ENCODE peak calls at places on chromosomes 1 and 21, in six cellular contexts. T is upper lobe of left lung, E is endothelial cell of umbilical vein, B is prostate gland, R is spleen, L is GM12878. P is an unnamed sample.

GRCh38 chr1:17355898-17356297 is 16.1 kb upstream of the PADI6 start:
- DNase-seq in L (no peak), R (peak; percentile 80), E (no peak), T (no peak), B (no peak), P (no peak)

GRCh38 chr1:3294450-3294849 is 160.0 kb upstream of the ARHGEF16 start:
- DNase-seq in R (no peak), E (no peak), T (no peak), L (no peak), B (no peak), P (no peak)

GRCh38 chr1:150575518-150576366 is 3.7 kb downstream of the MCL1 start:
- DNase-seq in L (no peak), E (no peak), B (no peak), R (no peak), T (no peak), P (no peak)

GRCh38 chr21:33816148-33816547 is 99.5 kb downstream of the ATP5PO start:
- DNase-seq in E (no peak), L (no peak), T (no peak), R (no peak), B (no peak), P (no peak)

GRCh38 chr1:216032977-216033376 is 390.3 kb downstream of the USH2A start:
- DNase-seq in R (no peak), L (no peak), T (no peak), B (no peak), E (no peak), P (no peak)

GRCh38 chr1:222081859-222082258 is 340.0 kb upstream of the DUSP10 start:
- DNase-seq in T (no peak), B (no peak), E (no peak), L (no peak), R (no peak), P (no peak)

GRCh38 chr1:182357913-182358312 is 33.7 kb downstream of the GLUL start:
- DNase-seq in B (no peak), R (no peak), L (no peak), E (no peak), T (no peak), P (no peak)

GRCh38 chr1:5465281-5465680 is 526.9 kb downstream of the NPHP4 start:
- DNase-seq in R (no peak), T (no peak), L (no peak), E (no peak), B (no peak), P (no peak)

GRCh38 chr1:215744419-215744818 is 177.3 kb downstream of the KCTD3 start:
- DNase-seq in B (no peak), L (no peak), E (no peak), T (no peak), R (no peak), P (no peak)

GRCh38 chr1:77802026-77802425 is 22.6 kb downstream of the MIGA1 start:
- DNase-seq in E (no peak), R (no peak), L (no peak), B (no peak), T (no peak), P (no peak)

GRCh38 chr21:34834852-34835501 is 166.2 kb downstream of the CLIC6 start:
- DNase-seq in T (no peak), B (no peak), L (no peak), E (no peak), R (no peak), P (no peak)

GRCh38 chr1:12472798-12473551 is 145.0 kb downstream of the DHRS3 start:
- DNase-seq in E (no peak), T (peak; percentile 39), L (no peak), B (no peak), R (peak; percentile 92), P (no peak)

GRCh38 chr1:213287987-213288386 is 236.9 kb downstream of the RPS6KC1 start:
- DNase-seq in L (no peak), B (no peak), R (no peak), E (no peak), T (peak; percentile 35), P (no peak)

GRCh38 chr21:42695324-42696025 is 42.1 kb downstream of the PDE9A start:
- DNase-seq in E (no peak), T (no peak), L (no peak), B (no peak), R (peak; percentile 29), P (no peak)

GRCh38 chr1:12078938-12079861 is 16.1 kb downstream of the TNFRSF8 start:
- DNase-seq in E (peak; percentile 37), R (peak; percentile 67), L (peak; percentile 82), T (peak; percentile 26), B (no peak), P (no peak)

GRCh38 chr21:34592573-34592972 is 22.3 kb downstream of the RCAN1 start:
- DNase-seq in L (no peak), E (peak; percentile 16), T (no peak), R (no peak), B (no peak), P (no peak)

GRCh38 chr1:68571499-68571898 is 74.6 kb upstream of the DEPDC1 start:
- DNase-seq in E (peak; percentile 16), B (no peak), R (no peak), L (no peak), T (no peak), P (no peak)

GRCh38 chr21:34801519-34802132 is 132.8 kb downstream of the CLIC6 start:
- DNase-seq in L (no peak), R (no peak), T (no peak), B (no peak), E (peak; percentile 37), P (no peak)

GRCh38 chr1:89538361-89538760 is 13.7 kb downstream of the LRRC8B start:
- DNase-seq in R (no peak), L (no peak), T (no peak), B (no peak), E (peak; percentile 65), P (no peak)

GRCh38 chr1:67746299-67746698 is 61.3 kb downstream of the GADD45A start:
- DNase-seq in B (no peak), L (no peak), T (no peak), R (no peak), E (no peak), P (no peak)

GRCh38 chr1:14869197-14869596 is 270.7 kb downstream of the KAZN start:
- DNase-seq in L (no peak), R (no peak), E (no peak), B (no peak), T (no peak), P (no peak)

GRCh38 chr21:34330055-34330454 is 33.8 kb upstream of the KCNE2 start:
- DNase-seq in T (no peak), B (no peak), L (no peak), R (no peak), E (no peak), P (no peak)

GRCh38 chr1:81802601-81803422 is 2.1 kb downstream of the ADGRL2 start:
- DNase-seq in T (peak; percentile 40), R (peak; percentile 78), L (no peak), B (peak; percentile 74), E (peak; percentile 77), P (peak; percentile 61)

GRCh38 chr21:45644041-45644906 is 749 bp downstream of the PCBP3 start:
- DNase-seq in T (no peak), B (no peak), E (no peak), L (no peak), R (no peak), P (no peak)

GRCh38 chr1:7558481-7558880 is 212.6 kb upstream of the VAMP3 start:
- DNase-seq in L (no peak), E (no peak), T (no peak), R (peak; percentile 47), B (no peak), P (no peak)

GRCh38 chr1:207032528-207033017 is at the start of gene C1orf116:
- DNase-seq in T (peak; percentile 90), R (no peak), B (peak; percentile 93), E (no peak), L (no peak), P (peak; percentile 91)

GRCh38 chr1:100353988-100354387 is 1.7 kb downstream of the CDC14A start:
- DNase-seq in R (no peak), E (peak; percentile 31), T (no peak), L (no peak), B (no peak), P (no peak)

GRCh38 chr1:100352267-100353072 is at the start of gene CDC14A:
- DNase-seq in L (peak; percentile 67), B (peak; percentile 93), E (peak; percentile 97), R (peak; percentile 96), T (peak; percentile 95), P (peak; percentile 90)

GRCh38 chr1:100358210-100358609 is 5.9 kb downstream of the CDC14A start:
- DNase-seq in L (no peak), E (peak; percentile 47), B (no peak), T (no peak), R (no peak), P (no peak)

GRCh38 chr1:100353073-100353801 is 931 bp downstream of the CDC14A start:
- DNase-seq in E (peak; percentile 23), T (peak; percentile 39), L (peak; percentile 25), R (peak; percentile 89), B (peak; percentile 24), P (peak; percentile 35)

GRCh38 chr1:100354971-100355394 is 2.7 kb downstream of the CDC14A start:
- DNase-seq in T (peak; percentile 49), B (peak; percentile 79), L (no peak), R (no peak), E (peak; percentile 54), P (peak; percentile 40)
- TF ChIP-seq POLR2AphosphoS5 in T (no peak), B (peak; percentile 84), L (no peak), R (no peak), E (no peak), P (no peak)

DNA sequence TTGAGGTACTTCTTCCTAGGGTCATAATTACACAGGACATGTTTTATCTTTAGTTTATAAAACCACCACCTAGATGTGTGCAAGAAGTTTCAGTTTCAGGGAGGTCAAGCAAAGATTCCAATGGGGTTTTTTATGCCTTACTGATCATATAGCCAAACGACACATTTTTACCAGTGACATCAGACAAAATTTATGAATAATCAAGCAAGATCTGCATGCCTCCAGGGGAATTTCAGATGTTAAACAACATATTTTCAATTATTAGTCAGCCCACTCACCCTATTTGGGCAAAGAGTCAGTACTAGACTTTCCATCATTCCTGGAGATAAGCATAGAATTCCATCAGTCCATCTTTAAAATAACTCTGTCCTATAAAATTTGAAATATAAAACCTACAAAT is 867.4 kb downstream of the KCNT2 start:
- DNase-seq in L (no peak), B (no peak), E (no peak), T (no peak), R (no peak), P (no peak)
- H3K4me1 ChIP-seq in L (no peaks in the 10 kb centered on the region), B (no peaks in the 10 kb centered on the region), E (no peaks in the 10 kb centered on the region), T (no peaks in the 10 kb centered on the region), R (no peaks in the 10 kb centered on the region), P (no peaks in the 10 kb centered on the region)

GRCh38 chr1:38006008-38006828 is 904 bp upstream of the FHL3 start:
- DNase-seq in T (no peak), R (no peak), L (no peak), E (no peak), B (no peak), P (no peak)
- TF ChIP-seq POLR2A in T (no peak), R (no peak), L (no peak), E (no peak), B (no peak), P (no peak)

DNA sequence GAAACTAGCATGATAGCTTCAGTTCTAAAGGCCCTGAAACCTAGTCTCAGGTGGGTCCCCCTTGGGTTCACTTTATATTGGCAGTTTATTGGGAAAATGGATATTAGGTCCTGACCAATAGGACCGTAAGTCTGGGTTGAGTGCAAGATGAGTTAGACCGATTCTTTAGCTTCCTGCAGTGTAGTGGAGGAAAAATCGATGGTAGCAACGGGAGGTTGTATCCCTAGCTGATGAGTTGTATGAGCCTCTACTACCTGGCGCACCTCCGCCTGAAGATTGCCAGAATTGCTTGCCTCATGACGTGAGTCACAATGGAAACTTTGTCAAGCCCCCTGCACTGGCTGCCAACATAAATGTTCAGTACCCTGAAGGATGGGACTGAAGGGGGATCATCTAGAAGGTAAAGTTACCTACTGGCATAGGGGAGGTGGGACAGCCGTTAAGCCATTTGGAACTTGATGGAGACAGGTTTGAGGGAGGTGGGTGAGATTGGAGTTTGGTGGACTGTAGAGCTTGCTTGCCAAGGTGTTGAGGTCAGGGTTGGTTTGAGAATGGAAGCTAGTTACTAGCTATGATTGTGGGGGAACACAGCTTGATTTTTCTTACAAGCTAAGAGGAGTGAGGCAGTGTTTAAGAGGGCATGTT is 4.0 kb downstream of the RCC1 start:
- DNase-seq in L (no peak), T (no peak), E (no peak), B (no peak), R (no peak), P (no peak)
- TF ChIP-seq POLR2AphosphoS5 in L (peak; percentile 93), T (no peak), E (no peak), B (no peak), R (no peak), P (no peak)

P was measured in breast epithelium.